ENCODE peak calls at places on chromosomes 5 and 9, in seven cellular contexts. F is HEK293T, O is myocyte, G is esophagus muscularis mucosa, M is NCI-H774, S is SJCRH30, H is GM12892. Y is an unnamed sample.

GRCh38 chr5:98110270-98110669 is 663.2 kb upstream of the RGMB start:
- DNase-seq in F (no peak), O (no peak), G (no peak), M (no peak), S (peak), H (no peak), Y (no peak)

GRCh38 chr9:128862401-128862851 is 19.3 kb downstream of the KYAT1 start:
- DNase-seq in F (no peak), O (no peak), G (no peak), M (no peak), S (no peak), H (no peak), Y (no peak)

GRCh38 chr5:6407547-6408259 is 29.4 kb upstream of the MED10 start:
- DNase-seq in F (no peak), O (no peak), G (no peak), M (no peak), S (no peak), H (no peak), Y (no peak)

GRCh38 chr5:145484195-145484594 is 350.9 kb downstream of the PRELID2 start:
- DNase-seq in F (no peak), O (peak), G (no peak), M (no peak), S (no peak), H (no peak), Y (peak)

GRCh38 chr5:135850671-135851070 is 16.2 kb downstream of the SLC25A48 start:
- DNase-seq in F (no peak), O (no peak), G (no peak), M (no peak), S (no peak), H (no peak), Y (no peak)

GRCh38 chr5:151757233-151758140 is 944 bp downstream of the ATOX1 start:
- DNase-seq in F (no peak), O (peak), G (no peak), M (no peak), S (no peak), H (peak), Y (no peak)

GRCh38 chr5:159310492-159310891 is 19.8 kb downstream of the IL12B start:
- DNase-seq in F (no peak), O (no peak), G (no peak), M (no peak), S (no peak), H (no peak), Y (no peak)

GRCh38 chr9:99400184-99400731 is 178.2 kb downstream of the SEC61B start:
- DNase-seq in F (no peak), O (no peak), G (no peak), M (no peak), S (no peak), H (no peak), Y (no peak)

Y was measured in Ammon's horn.